ENCODE peak calls at places on chromosomes 11 and 22, in nine cellular contexts. One of them, this sample, is unnamed.
A peak's percentile ranks its signal among the peaks of the same experiment; 100 is the strongest.

GRCh38 chr11:60992842-60993409 is 21.4 kb downstream of the CD6 start:
- DNase-seq in HEK293T: no peak
- DNase-seq in AG04450: no peak
- DNase-seq in transverse colon: no peak
- DNase-seq in amygdala: no peak
- DNase-seq in A549: no peak
- DNase-seq in IMR-90: no peak
- DNase-seq in HFF-Myc: no peak
- DNase-seq in cardiac fibroblast: peak; percentile 42
- DNase-seq in this sample: no peak

GRCh38 chr11:35111171-35112055 is 27.6 kb upstream of the CD44 start:
- DNase-seq in IMR-90: peak; percentile 92
- DNase-seq in HEK293T: no peak
- DNase-seq in A549: no peak
- DNase-seq in cardiac fibroblast: peak; percentile 91
- DNase-seq in amygdala: no peak
- DNase-seq in AG04450: peak; percentile 55
- DNase-seq in transverse colon: peak; percentile 31
- DNase-seq in HFF-Myc: peak; percentile 82
- DNase-seq in this sample: peak; percentile 88

GRCh38 chr11:123642435-123642834 is 12.0 kb downstream of the SCN3B start:
- DNase-seq in HEK293T: no peak
- DNase-seq in transverse colon: no peak
- DNase-seq in A549: no peak
- DNase-seq in cardiac fibroblast: no peak
- DNase-seq in HFF-Myc: no peak
- DNase-seq in amygdala: no peak
- DNase-seq in AG04450: no peak
- DNase-seq in IMR-90: no peak
- DNase-seq in this sample: no peak

GRCh38 chr22:36244522-36245391 is 5.4 kb upstream of the APOL2 start:
- DNase-seq in HEK293T: no peak
- DNase-seq in HFF-Myc: no peak
- DNase-seq in AG04450: no peak
- DNase-seq in transverse colon: no peak
- DNase-seq in IMR-90: peak; percentile 52
- DNase-seq in A549: no peak
- DNase-seq in cardiac fibroblast: peak; percentile 86
- DNase-seq in amygdala: no peak
- DNase-seq in this sample: no peak

GRCh38 chr22:37674951-37675929 is at the start of gene LGALS1:
- DNase-seq in HEK293T: peak; percentile 74
- DNase-seq in A549: peak; percentile 65
- DNase-seq in IMR-90: peak; percentile 97
- DNase-seq in AG04450: peak; percentile 98
- DNase-seq in transverse colon: peak; percentile 95
- DNase-seq in amygdala: peak; percentile 87
- DNase-seq in HFF-Myc: peak; percentile 93
- DNase-seq in cardiac fibroblast: peak; percentile 99
- DNase-seq in this sample: peak; percentile 96

GRCh38 chr11:128862421-128862820 is 4.7 kb downstream of the KCNJ1 start:
- DNase-seq in HFF-Myc: no peak
- DNase-seq in AG04450: no peak
- DNase-seq in cardiac fibroblast: no peak
- DNase-seq in HEK293T: no peak
- DNase-seq in amygdala: no peak
- DNase-seq in A549: no peak
- DNase-seq in IMR-90: no peak
- DNase-seq in transverse colon: no peak
- DNase-seq in this sample: no peak

GRCh38 chr11:64863381-64864060 is 14.9 kb downstream of the EHD1 start:
- DNase-seq in IMR-90: no peak
- DNase-seq in transverse colon: no peak
- DNase-seq in HFF-Myc: no peak
- DNase-seq in A549: no peak
- DNase-seq in amygdala: peak; percentile 66
- DNase-seq in cardiac fibroblast: peak; percentile 51
- DNase-seq in HEK293T: no peak
- DNase-seq in AG04450: no peak
- DNase-seq in this sample: no peak

GRCh38 chr22:50250555-50251471 is at the start of gene HDAC10:
- DNase-seq in transverse colon: peak; percentile 91
- DNase-seq in AG04450: no peak
- DNase-seq in IMR-90: peak; percentile 74
- DNase-seq in A549: no peak
- DNase-seq in amygdala: peak; percentile 27
- DNase-seq in cardiac fibroblast: peak; percentile 85
- DNase-seq in HFF-Myc: no peak
- DNase-seq in HEK293T: peak; percentile 75
- DNase-seq in this sample: no peak

GRCh38 chr11:5611627-5612026 is 13.2 kb upstream of the TRIM34 start:
- DNase-seq in cardiac fibroblast: no peak
- DNase-seq in A549: no peak
- DNase-seq in transverse colon: no peak
- DNase-seq in HFF-Myc: no peak
- DNase-seq in HEK293T: no peak
- DNase-seq in AG04450: no peak
- DNase-seq in amygdala: no peak
- DNase-seq in IMR-90: no peak
- DNase-seq in this sample: no peak

GRCh38 chr11:34160049-34160721 is 54.8 kb downstream of the NAT10 start:
- DNase-seq in IMR-90: no peak
- DNase-seq in HFF-Myc: no peak
- DNase-seq in A549: no peak
- DNase-seq in cardiac fibroblast: peak; percentile 61
- DNase-seq in transverse colon: no peak
- DNase-seq in amygdala: no peak
- DNase-seq in AG04450: no peak
- DNase-seq in HEK293T: no peak
- DNase-seq in this sample: no peak

GRCh38 chr11:67510023-67510345 is 2.0 kb upstream of the CDK2AP2 start:
- DNase-seq in AG04450: no peak
- DNase-seq in HFF-Myc: no peak
- DNase-seq in A549: no peak
- DNase-seq in cardiac fibroblast: no peak
- DNase-seq in IMR-90: peak; percentile 24
- DNase-seq in HEK293T: no peak
- DNase-seq in transverse colon: no peak
- DNase-seq in amygdala: no peak
- DNase-seq in this sample: no peak

GRCh38 chr22:20437253-20438065 is at the start of gene SCARF2:
- DNase-seq in transverse colon: peak; percentile 37
- DNase-seq in HFF-Myc: no peak
- DNase-seq in AG04450: no peak
- DNase-seq in cardiac fibroblast: peak; percentile 79
- DNase-seq in HEK293T: peak; percentile 87
- DNase-seq in amygdala: no peak
- DNase-seq in IMR-90: peak; percentile 62
- DNase-seq in A549: no peak
- DNase-seq in this sample: no peak

GRCh38 chr11:76124905-76125566 is 81.3 kb downstream of the WNT11 start:
- DNase-seq in transverse colon: no peak
- DNase-seq in A549: no peak
- DNase-seq in AG04450: no peak
- DNase-seq in amygdala: no peak
- DNase-seq in IMR-90: no peak
- DNase-seq in HFF-Myc: no peak
- DNase-seq in HEK293T: no peak
- DNase-seq in cardiac fibroblast: peak; percentile 9
- DNase-seq in this sample: no peak

GRCh38 chr22:42662114-42663021 is 13.2 kb upstream of the CYB5R3 start:
- DNase-seq in AG04450: no peak
- DNase-seq in A549: peak; percentile 78
- DNase-seq in transverse colon: peak; percentile 87
- DNase-seq in HFF-Myc: no peak
- DNase-seq in amygdala: peak; percentile 63
- DNase-seq in IMR-90: peak; percentile 53
- DNase-seq in cardiac fibroblast: peak; percentile 75
- DNase-seq in HEK293T: peak; percentile 90
- DNase-seq in this sample: no peak

GRCh38 chr22:32684822-32685187 is 116.7 kb upstream of the TIMP3 start:
- DNase-seq in AG04450: no peak
- DNase-seq in HEK293T: no peak
- DNase-seq in HFF-Myc: no peak
- DNase-seq in amygdala: no peak
- DNase-seq in IMR-90: peak; percentile 71
- DNase-seq in A549: no peak
- DNase-seq in cardiac fibroblast: peak; percentile 46
- DNase-seq in transverse colon: no peak
- DNase-seq in this sample: no peak

GRCh38 chr11:129453293-129453721 is 77.7 kb downstream of the BARX2 start:
- DNase-seq in HFF-Myc: no peak
- DNase-seq in AG04450: no peak
- DNase-seq in transverse colon: no peak
- DNase-seq in amygdala: no peak
- DNase-seq in cardiac fibroblast: no peak
- DNase-seq in IMR-90: no peak
- DNase-seq in A549: no peak
- DNase-seq in HEK293T: no peak
- DNase-seq in this sample: no peak

GRCh38 chr11:109733245-109733644 is 311.3 kb downstream of the C11orf87 start:
- DNase-seq in A549: no peak
- DNase-seq in AG04450: no peak
- DNase-seq in HEK293T: no peak
- DNase-seq in IMR-90: peak; percentile 52
- DNase-seq in transverse colon: no peak
- DNase-seq in amygdala: no peak
- DNase-seq in HFF-Myc: no peak
- DNase-seq in cardiac fibroblast: no peak
- DNase-seq in this sample: no peak

GRCh38 chr11:2987881-2988280 is 4.2 kb downstream of the NAP1L4 start:
- DNase-seq in AG04450: no peak
- DNase-seq in cardiac fibroblast: no peak
- DNase-seq in A549: no peak
- DNase-seq in IMR-90: no peak
- DNase-seq in transverse colon: no peak
- DNase-seq in amygdala: no peak
- DNase-seq in HEK293T: no peak
- DNase-seq in HFF-Myc: no peak
- DNase-seq in this sample: no peak

GRCh38 chr11:122778148-122778547 is 60.2 kb upstream of the CRTAM start:
- DNase-seq in AG04450: no peak
- DNase-seq in A549: peak; percentile 11
- DNase-seq in transverse colon: no peak
- DNase-seq in HEK293T: no peak
- DNase-seq in IMR-90: peak; percentile 65
- DNase-seq in HFF-Myc: no peak
- DNase-seq in cardiac fibroblast: no peak
- DNase-seq in amygdala: no peak
- DNase-seq in this sample: peak; percentile 14

GRCh38 chr11:27313157-27313821 is 49.7 kb downstream of the CCDC34 start:
- DNase-seq in transverse colon: no peak
- DNase-seq in HEK293T: no peak
- DNase-seq in IMR-90: no peak
- DNase-seq in A549: no peak
- DNase-seq in amygdala: no peak
- DNase-seq in cardiac fibroblast: no peak
- DNase-seq in AG04450: no peak
- DNase-seq in HFF-Myc: no peak
- DNase-seq in this sample: no peak

GRCh38 chr11:118380571-118380970 is 20.8 kb upstream of the ATP5MG start:
- DNase-seq in amygdala: no peak
- DNase-seq in HEK293T: no peak
- DNase-seq in A549: no peak
- DNase-seq in AG04450: no peak
- DNase-seq in transverse colon: no peak
- DNase-seq in HFF-Myc: no peak
- DNase-seq in IMR-90: peak; percentile 1
- DNase-seq in cardiac fibroblast: no peak
- DNase-seq in this sample: no peak

GRCh38 chr11:74743640-74744039 is 5.0 kb upstream of the RNF169 start:
- DNase-seq in HFF-Myc: no peak
- DNase-seq in cardiac fibroblast: no peak
- DNase-seq in amygdala: no peak
- DNase-seq in HEK293T: no peak
- DNase-seq in AG04450: no peak
- DNase-seq in A549: no peak
- DNase-seq in IMR-90: no peak
- DNase-seq in transverse colon: no peak
- DNase-seq in this sample: no peak

GRCh38 chr11:911031-911889 is 650 bp upstream of the CHID1 start:
- DNase-seq in cardiac fibroblast: peak; percentile 65
- DNase-seq in AG04450: no peak
- DNase-seq in amygdala: no peak
- DNase-seq in HEK293T: peak; percentile 42
- DNase-seq in IMR-90: peak; percentile 64
- DNase-seq in A549: no peak
- DNase-seq in transverse colon: peak; percentile 47
- DNase-seq in HFF-Myc: no peak
- DNase-seq in this sample: peak; percentile 6

GRCh38 chr22:32723632-32724031 is 77.9 kb upstream of the TIMP3 start:
- DNase-seq in transverse colon: peak; percentile 59
- DNase-seq in IMR-90: peak; percentile 96
- DNase-seq in HFF-Myc: peak; percentile 87
- DNase-seq in amygdala: peak; percentile 12
- DNase-seq in HEK293T: no peak
- DNase-seq in A549: no peak
- DNase-seq in cardiac fibroblast: peak; percentile 93
- DNase-seq in AG04450: peak; percentile 83
- DNase-seq in this sample: peak; percentile 9

This sample was measured in HS-5.